ENCODE peak calls at places on chromosomes 13 and 19, in eight cellular contexts. R, S, Z, Y, D, H, O and C are unnamed samples.

GRCh38 chr19:10929402-10929794 is 787 bp downstream of the TIMM29 start:
- DNase-seq in R (no peak), S (no peak), Z (no peak), Y (no peak), D (no peak), H (no peak), O (no peak), C (no peak)

GRCh38 chr13:19927117-19927734 is 31.3 kb upstream of the ZMYM2 start:
- DNase-seq in R (peak; percentile 55), S (no peak), Z (no peak), Y (peak; percentile 13), D (no peak), H (peak; percentile 48), O (no peak), C (no peak)

GRCh38 chr19:8109455-8109854 is 39.9 kb downstream of the FBN3 start:
- DNase-seq in R (no peak), S (no peak), Z (no peak), Y (no peak), D (no peak), H (no peak), O (no peak), C (no peak)

GRCh38 chr13:93867481-93867880 is 612.0 kb downstream of the DCT start:
- DNase-seq in R (no peak), S (no peak), Z (no peak), Y (no peak), D (no peak), H (no peak), O (no peak), C (no peak)

GRCh38 chr13:27097691-27098090 is 73.9 kb downstream of the USP12 start:
- DNase-seq in R (no peak), S (no peak), Z (no peak), Y (no peak), D (no peak), H (no peak), O (no peak), C (no peak)

GRCh38 chr19:52716578-52716977 is 18.3 kb downstream of the ZNF611 start:
- DNase-seq in R (no peak), S (no peak), Z (no peak), Y (no peak), D (no peak), H (no peak), O (peak; percentile 55), C (no peak)

GRCh38 chr19:38281820-38282566 is 17.6 kb downstream of the SPINT2 start:
- DNase-seq in R (no peak), S (no peak), Z (no peak), Y (no peak), D (no peak), H (no peak), O (no peak), C (no peak)

GRCh38 chr19:39497850-39498261 is 891 bp upstream of the DLL3 start:
- DNase-seq in R (peak; percentile 14), S (no peak), Z (no peak), Y (peak; percentile 77), D (no peak), H (peak; percentile 46), O (no peak), C (peak; percentile 56)

GRCh38 chr13:113176292-113176691 is 17.8 kb downstream of the PROZ start:
- DNase-seq in R (no peak), S (no peak), Z (peak; percentile 41), Y (no peak), D (no peak), H (no peak), O (no peak), C (no peak)

GRCh38 chr19:6030214-6030507 is 52.2 kb upstream of the RANBP3 start:
- DNase-seq in R (no peak), S (no peak), Z (no peak), Y (no peak), D (no peak), H (peak; percentile 74), O (no peak), C (no peak)